ENCODE peak calls at places on chromosomes 11 and 22, in six cellular contexts. D is sigmoid colon, V is astrocyte of the cerebellum, Y is fibroblast of lung, Q is cardiac muscle cell, R is mucosa of descending colon. C is an unnamed sample.

GRCh38 chr11:111417766-111418435 is 38.8 kb upstream of the POU2AF1 start:
- DNase-seq in D (peak; percentile 94), Q (peak; percentile 60), V (peak; percentile 76), Y (peak; percentile 71), R (peak; percentile 60), C (peak; percentile 65)

GRCh38 chr22:22711532-22711913 is 67.1 kb downstream of the GGTLC2 start:
- DNase-seq in V (no peak), R (no peak), D (no peak), Y (no peak), Q (no peak), C (no peak)

GRCh38 chr11:9601041-9601875 is 27.8 kb downstream of the WEE1 start:
- DNase-seq in Q (peak; percentile 84), D (no peak), R (peak; percentile 57), Y (peak; percentile 47), V (peak; percentile 45), C (no peak)

GRCh38 chr11:77842451-77843121 is 21.6 kb downstream of the AAMDC start:
- DNase-seq in V (no peak), R (no peak), Y (peak; percentile 39), D (no peak), Q (peak; percentile 56), C (no peak)

GRCh38 chr11:14713518-14714244 is 70.1 kb downstream of the PDE3B start:
- DNase-seq in D (no peak), Y (no peak), Q (no peak), R (no peak), V (no peak), C (no peak)

GRCh38 chr22:39253427-39254070 is 8.8 kb upstream of the PDGFB start:
- DNase-seq in Q (peak; percentile 70), D (no peak), R (peak; percentile 59), V (peak; percentile 60), Y (peak; percentile 88), C (peak; percentile 88)

GRCh38 chr22:38238519-38239051 is 34.2 kb downstream of the TMEM184B start:
- DNase-seq in D (peak; percentile 83), Q (peak; percentile 68), R (no peak), Y (no peak), V (no peak), C (no peak)

GRCh38 chr11:111935331-111936044 is 1.7 kb upstream of the DIXDC1 start:
- DNase-seq in R (no peak), V (no peak), Y (no peak), D (no peak), Q (peak; percentile 76), C (peak; percentile 66)

GRCh38 chr11:65384301-65384889 is 1.9 kb upstream of the SLC25A45 start:
- DNase-seq in V (peak; percentile 5), Y (peak; percentile 30), Q (peak; percentile 72), R (no peak), D (no peak), C (no peak)

GRCh38 chr22:46537946-46538815 is 761 bp upstream of the CELSR1 start:
- DNase-seq in Q (peak; percentile 45), R (no peak), V (no peak), D (no peak), Y (peak; percentile 65), C (peak; percentile 54)

GRCh38 chr11:79404325-79404724 is 36.5 kb downstream of the TENM4 start:
- DNase-seq in Q (peak; percentile 79), R (no peak), D (no peak), V (no peak), Y (no peak), C (no peak)

GRCh38 chr11:65290448-65291165 is 24.1 kb upstream of the CDC42EP2 start:
- DNase-seq in D (peak; percentile 99), R (peak; percentile 81), V (peak; percentile 85), Q (peak; percentile 100), Y (peak; percentile 94), C (peak; percentile 68)

GRCh38 chr11:88521354-88522310 is 184.1 kb upstream of the CTSC start:
- DNase-seq in V (no peak), Y (no peak), R (no peak), Q (no peak), D (no peak), C (peak; percentile 10)

GRCh38 chr22:36587289-36588154 is 58.6 kb upstream of the EIF3D start:
- DNase-seq in R (no peak), Q (peak; percentile 47), D (no peak), Y (peak; percentile 65), V (peak; percentile 9), C (no peak)

GRCh38 chr22:35552186-35552842 is 11.7 kb downstream of the RASD2 start:
- DNase-seq in Q (peak; percentile 43), Y (no peak), R (peak; percentile 54), V (no peak), D (no peak), C (peak; percentile 48)

GRCh38 chr11:35655856-35656255 is 6.7 kb upstream of the TRIM44 start:
- DNase-seq in Y (no peak), Q (no peak), V (no peak), R (no peak), D (no peak), C (no peak)

GRCh38 chr11:110075822-110076208 is 17.4 kb upstream of the ZC3H12C start:
- DNase-seq in D (no peak), Q (no peak), V (no peak), Y (no peak), R (no peak), C (no peak)

GRCh38 chr11:121723261-121723741 is 270.5 kb upstream of the SORL1-AS1 start:
- DNase-seq in R (no peak), Q (peak; percentile 90), V (peak; percentile 22), Y (peak; percentile 60), D (peak; percentile 75), C (peak; percentile 42)

GRCh38 chr11:10982695-10983492 is 125.0 kb upstream of the ZBED5 start:
- DNase-seq in V (no peak), Y (no peak), D (no peak), Q (peak; percentile 20), R (no peak), C (no peak)

GRCh38 chr11:35619754-35620640 is 1.7 kb downstream of the FJX1 start:
- DNase-seq in D (peak; percentile 63), Y (peak; percentile 49), V (no peak), Q (peak; percentile 60), R (no peak), C (peak; percentile 40)

GRCh38 chr11:15737326-15737725 is 619.0 kb downstream of the SOX6 start:
- DNase-seq in V (no peak), R (no peak), Y (peak; percentile 19), Q (no peak), D (no peak), C (no peak)

GRCh38 chr11:72642815-72643511 is 31.3 kb downstream of the PDE2A start:
- DNase-seq in D (peak; percentile 83), Q (peak; percentile 55), Y (peak; percentile 39), V (no peak), R (peak; percentile 59), C (peak; percentile 78)

GRCh38 chr11:3865388-3866193 is 10.1 kb downstream of the STIM1 start:
- DNase-seq in Y (peak; percentile 83), V (no peak), Q (peak; percentile 80), R (no peak), D (no peak), C (no peak)

GRCh38 chr22:27533105-27533504 is 268.5 kb downstream of the MN1 start:
- DNase-seq in D (no peak), Q (no peak), Y (no peak), R (no peak), V (no peak), C (no peak)

GRCh38 chr11:58770627-58771457 is 39.1 kb upstream of the GLYAT start:
- DNase-seq in Q (no peak), D (no peak), R (no peak), V (no peak), Y (peak; percentile 45), C (no peak)

GRCh38 chr11:20973959-20974358 is 304.6 kb downstream of the NELL1 start:
- DNase-seq in Y (no peak), V (no peak), R (no peak), Q (no peak), D (no peak), C (no peak)

GRCh38 chr11:8728566-8728965 is 46.0 kb downstream of the RPL27A start:
- DNase-seq in Y (peak; percentile 81), R (no peak), D (no peak), V (peak; percentile 54), Q (peak; percentile 39), C (no peak)

GRCh38 chr11:122681731-122682130 is 26.2 kb downstream of the UBASH3B start:
- DNase-seq in Q (no peak), R (no peak), V (no peak), Y (peak; percentile 27), D (no peak), C (no peak)

GRCh38 chr11:113464416-113464815 is 10.8 kb downstream of the DRD2 start:
- DNase-seq in V (no peak), D (no peak), R (no peak), Y (no peak), Q (no peak), C (no peak)

GRCh38 chr11:44104472-44105294 is 9.2 kb downstream of the EXT2 start:
- DNase-seq in D (no peak), R (no peak), Q (peak; percentile 78), Y (no peak), V (no peak), C (no peak)

GRCh38 chr11:8025123-8025522 is 38.0 kb downstream of the EIF3F start:
- DNase-seq in Q (no peak), D (no peak), V (no peak), R (no peak), Y (peak; percentile 72), C (no peak)

GRCh38 chr11:13486926-13487660 is 8.7 kb downstream of the PTH start:
- DNase-seq in V (no peak), Q (peak; percentile 58), Y (no peak), R (peak; percentile 74), D (no peak), C (peak; percentile 44)
- TF ChIP-seq CTCF in V (peak; percentile 6), Q (peak; percentile 45), Y (peak; percentile 25), R (peak; percentile 27), D (no peak), C (peak; percentile 29)

GRCh38 chr11:1422481-1422880 is 32.7 kb downstream of the BRSK2 start:
- DNase-seq in D (no peak), Q (peak; percentile 23), V (no peak), Y (no peak), R (no peak), C (peak; percentile 45)
- TF ChIP-seq CTCF in D (no peak), Q (no peak), V (no peak), Y (no peak), R (no peak), C (no peak)

GRCh38 chr22:47842119-47842518 is 1079.7 kb downstream of the TBC1D22A start:
- DNase-seq in Q (no peak), V (no peak), R (no peak), Y (no peak), D (no peak), C (no peak)
- TF ChIP-seq CTCF in Q (no peak), V (no peak), R (no peak), Y (no peak), D (no peak), C (no peak)

DNA sequence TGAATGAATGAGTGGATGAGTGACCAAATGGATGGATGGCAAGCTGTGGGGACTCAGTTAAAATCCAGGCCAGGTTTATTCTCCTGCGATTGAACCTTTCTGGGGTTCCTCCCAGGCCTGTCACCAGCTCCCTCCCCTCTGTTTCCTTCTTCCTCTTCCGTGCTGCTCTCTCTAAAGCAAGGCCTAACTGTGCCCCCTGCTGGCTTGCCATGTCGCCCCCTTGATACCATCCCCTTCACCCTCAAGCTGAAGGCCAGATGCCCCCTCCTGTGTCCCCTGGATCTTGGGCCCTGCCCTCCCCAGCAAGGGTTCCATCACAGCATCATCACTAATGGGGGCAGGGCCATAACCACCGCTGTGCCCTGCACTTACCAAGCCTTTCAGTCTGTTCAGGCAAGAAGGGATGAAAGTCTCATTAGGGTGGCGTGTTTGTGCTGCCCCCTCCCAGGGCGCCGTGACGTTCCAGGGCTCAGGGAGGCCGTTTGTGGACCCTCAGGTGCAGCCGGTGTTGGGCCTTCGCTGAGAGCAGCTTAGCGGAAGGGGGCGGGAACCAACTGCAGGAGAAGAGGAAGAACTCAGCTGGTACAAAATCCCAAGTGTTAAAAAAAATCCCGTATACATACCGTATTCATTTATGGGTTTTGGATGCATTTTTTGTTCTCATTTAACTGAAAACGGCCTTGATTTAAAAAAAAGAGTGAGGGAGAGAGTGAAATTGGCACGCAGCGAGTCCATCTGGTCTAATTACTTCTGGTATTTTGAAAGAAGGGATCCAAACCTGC is 69.9 kb downstream of the MPPED1 start:
- DNase-seq in V (no peak), R (peak; percentile 13), D (no peak), Q (no peak), Y (no peak), C (no peak)
- TF ChIP-seq CTCF in V (no peak), R (no peak), D (no peak), Q (no peak), Y (no peak), C (no peak)

C was measured in hepatocyte.